ENCODE peak calls at places on chromosomes 11 and 22, in nine cellular contexts. R, L, X, G, Z, N, T, J and E are unnamed samples.

GRCh38 chr11:11996321-11997174 is 11.9 kb downstream of the DKK3 start:
- DNase-seq in R (no peak), L (peak; percentile 46), X (no peak), G (no peak), Z (no peak), N (no peak), T (no peak), J (no peak), E (no peak)

GRCh38 chr11:26286472-26287066 is 45.4 kb upstream of the ANO3 start:
- DNase-seq in R (no peak), L (no peak), X (peak; percentile 15), G (peak; percentile 38), Z (peak; percentile 42), N (peak; percentile 30), T (no peak), J (peak; percentile 53), E (peak; percentile 11)

GRCh38 chr11:70759846-70760245 is 361.5 kb downstream of the CTTN start:
- DNase-seq in R (no peak), L (no peak), X (no peak), G (no peak), Z (no peak), N (no peak), T (no peak), J (no peak), E (no peak)

GRCh38 chr11:85725510-85726258 is 39.7 kb upstream of the CCDC89 start:
- DNase-seq in R (no peak), L (no peak), X (no peak), G (no peak), Z (peak; percentile 97), N (peak; percentile 79), T (no peak), J (peak; percentile 90), E (peak; percentile 98)

GRCh38 chr22:35154937-35155387 is 89.0 kb downstream of the ISX start:
- DNase-seq in R (peak; percentile 38), L (peak; percentile 51), X (no peak), G (peak; percentile 78), Z (peak; percentile 36), N (peak; percentile 57), T (peak; percentile 49), J (peak; percentile 72), E (peak; percentile 56)

GRCh38 chr11:65498977-65499712 is at the start of gene MALAT1:
- DNase-seq in R (peak; percentile 94), L (peak; percentile 94), X (peak; percentile 97), G (peak; percentile 68), Z (peak; percentile 92), N (peak; percentile 93), T (peak; percentile 92), J (peak; percentile 97), E (peak; percentile 90)

GRCh38 chr22:31329453-31330215 is 16.5 kb downstream of the PATZ1 start:
- DNase-seq in R (no peak), L (no peak), X (no peak), G (no peak), Z (no peak), N (no peak), T (no peak), J (no peak), E (peak; percentile 7)

GRCh38 chr11:123800041-123800440 is 6.1 kb downstream of the OR6M1 start:
- DNase-seq in R (no peak), L (no peak), X (no peak), G (no peak), Z (no peak), N (no peak), T (no peak), J (no peak), E (no peak)

GRCh38 chr11:18802381-18803257 is 11.0 kb upstream of the PTPN5 start:
- DNase-seq in R (peak; percentile 44), L (no peak), X (peak; percentile 41), G (peak; percentile 63), Z (peak; percentile 65), N (peak; percentile 54), T (peak; percentile 52), J (peak; percentile 84), E (peak; percentile 64)

GRCh38 chr11:69278091-69278867 is 15.7 kb upstream of the MYEOV start:
- DNase-seq in R (no peak), L (no peak), X (no peak), G (no peak), Z (no peak), N (peak; percentile 58), T (no peak), J (no peak), E (no peak)

GRCh38 chr11:10155793-10156490 is 138.1 kb downstream of the SBF2 start:
- DNase-seq in R (no peak), L (no peak), X (no peak), G (no peak), Z (no peak), N (no peak), T (no peak), J (no peak), E (peak; percentile 15)

GRCh38 chr11:16881074-16881709 is 133.0 kb downstream of the PLEKHA7 start:
- DNase-seq in R (peak; percentile 17), L (no peak), X (no peak), G (no peak), Z (peak; percentile 76), N (peak; percentile 77), T (no peak), J (peak; percentile 55), E (peak; percentile 85)

GRCh38 chr22:49853981-49854791 is 542 bp downstream of the ZBED4 start:
- DNase-seq in R (no peak), L (no peak), X (no peak), G (peak; percentile 37), Z (peak; percentile 26), N (peak; percentile 29), T (peak; percentile 44), J (peak; percentile 49), E (peak; percentile 24)

GRCh38 chr11:129965248-129965647 is 37.4 kb downstream of the PRDM10 start:
- DNase-seq in R (no peak), L (no peak), X (no peak), G (no peak), Z (no peak), N (no peak), T (no peak), J (no peak), E (no peak)

GRCh38 chr11:115613986-115614625 is 109.9 kb upstream of the CADM1 start:
- DNase-seq in R (no peak), L (no peak), X (no peak), G (no peak), Z (peak; percentile 87), N (peak; percentile 88), T (peak; percentile 3), J (peak; percentile 10), E (peak; percentile 88)

GRCh38 chr11:2536440-2536989 is 91.7 kb downstream of the KCNQ1 start:
- DNase-seq in R (no peak), L (peak; percentile 83), X (no peak), G (no peak), Z (no peak), N (no peak), T (no peak), J (no peak), E (no peak)

GRCh38 chr11:68469122-68469521 is 8.6 kb downstream of the PPP6R3 start:
- DNase-seq in R (no peak), L (no peak), X (no peak), G (no peak), Z (peak; percentile 18), N (no peak), T (no peak), J (no peak), E (peak; percentile 43)

GRCh38 chr11:16296243-16296642 is 60.1 kb downstream of the SOX6 start:
- DNase-seq in R (no peak), L (no peak), X (no peak), G (no peak), Z (no peak), N (no peak), T (no peak), J (no peak), E (no peak)

GRCh38 chr11:24234822-24235508 is 261.9 kb upstream of the LUZP2 start:
- DNase-seq in R (no peak), L (no peak), X (no peak), G (no peak), Z (peak; percentile 59), N (no peak), T (no peak), J (no peak), E (peak; percentile 78)

GRCh38 chr22:45180280-45180679 is 16.6 kb downstream of the NUP50 start:
- DNase-seq in R (no peak), L (no peak), X (no peak), G (no peak), Z (no peak), N (no peak), T (no peak), J (no peak), E (no peak)

GRCh38 chr11:13448876-13449275 is 14.1 kb downstream of the BTBD10 start:
- DNase-seq in R (no peak), L (no peak), X (no peak), G (no peak), Z (peak; percentile 44), N (no peak), T (no peak), J (peak; percentile 43), E (no peak)

GRCh38 chr22:27242917-27243589 is 558.5 kb downstream of the MN1 start:
- DNase-seq in R (no peak), L (no peak), X (no peak), G (no peak), Z (no peak), N (no peak), T (no peak), J (no peak), E (no peak)

GRCh38 chr22:43734370-43735005 is 77.6 kb downstream of the EFCAB6 start:
- DNase-seq in R (no peak), L (no peak), X (no peak), G (no peak), Z (no peak), N (no peak), T (no peak), J (no peak), E (no peak)

GRCh38 chr22:31753005-31753633 is 700 bp upstream of the DEPDC5 start:
- DNase-seq in R (peak; percentile 12), L (no peak), X (no peak), G (peak; percentile 54), Z (no peak), N (peak; percentile 25), T (peak; percentile 13), J (peak; percentile 72), E (no peak)

GRCh38 chr22:26681395-26681821 is 24.0 kb downstream of the MIAT start:
- DNase-seq in R (no peak), L (peak; percentile 94), X (no peak), G (no peak), Z (peak; percentile 88), N (peak; percentile 32), T (no peak), J (peak; percentile 77), E (peak; percentile 83)

GRCh38 chr22:49403102-49403501 is 424.6 kb downstream of the BRD1 start:
- DNase-seq in R (no peak), L (peak; percentile 36), X (no peak), G (no peak), Z (no peak), N (no peak), T (no peak), J (no peak), E (no peak)

GRCh38 chr11:128361451-128362020 is 225.8 kb downstream of the ETS1 start:
- DNase-seq in R (no peak), L (no peak), X (no peak), G (peak; percentile 12), Z (peak; percentile 91), N (peak; percentile 79), T (no peak), J (peak; percentile 23), E (peak; percentile 99)

GRCh38 chr22:22210375-22210774 is 34.2 kb upstream of the VPREB1 start:
- DNase-seq in R (no peak), L (no peak), X (no peak), G (no peak), Z (peak; percentile 89), N (peak; percentile 83), T (peak; percentile 83), J (peak; percentile 70), E (peak; percentile 84)

GRCh38 chr11:112580864-112581263 is 320.2 kb upstream of the PLET1 start:
- DNase-seq in R (no peak), L (no peak), X (no peak), G (no peak), Z (no peak), N (no peak), T (no peak), J (no peak), E (no peak)

GRCh38 chr11:125517116-125517804 is 21.2 kb upstream of the FEZ1 start:
- DNase-seq in R (peak; percentile 35), L (no peak), X (peak; percentile 54), G (peak; percentile 32), Z (peak; percentile 93), N (peak; percentile 54), T (no peak), J (peak; percentile 65), E (peak; percentile 80)

GRCh38 chr11:119378851-119379465 is 2.5 kb downstream of the USP2 start:
- DNase-seq in R (no peak), L (no peak), X (no peak), G (no peak), Z (no peak), N (no peak), T (no peak), J (no peak), E (no peak)